ENCODE peak calls at places on chromosomes 1 and 21, in nine cellular contexts. One of them, this sample, is unnamed. For H3K4me1 and H3K27me3, the result is how much of the 10 kb centered on the place peaks cover.

GRCh38 chr1:29586991-29587745 is 350.8 kb downstream of the PTPRU start:
- DNase-seq in upper lobe of right lung: no peak
- DNase-seq in uterus: no peak
- DNase-seq in adrenal gland: no peak
- DNase-seq in endothelial cell of umbilical vein: no peak
- DNase-seq in upper lobe of left lung: no peak
- DNase-seq in hepatocyte: no peak
- DNase-seq in tibial artery: no peak
- DNase-seq in lower lobe of right lung: no peak
- DNase-seq in this sample: no peak

GRCh38 chr1:17684810-17685209 is 70.3 kb upstream of the ACTL8 start:
- DNase-seq in endothelial cell of umbilical vein: no peak
- DNase-seq in tibial artery: no peak
- DNase-seq in hepatocyte: no peak
- DNase-seq in uterus: no peak
- DNase-seq in adrenal gland: no peak
- DNase-seq in lower lobe of right lung: no peak
- DNase-seq in upper lobe of left lung: no peak
- DNase-seq in upper lobe of right lung: no peak
- DNase-seq in this sample: no peak

GRCh38 chr1:93042134-93042821 is 36.8 kb upstream of the MTF2 start:
- DNase-seq in hepatocyte: peak
- DNase-seq in lower lobe of right lung: no peak
- DNase-seq in endothelial cell of umbilical vein: no peak
- DNase-seq in tibial artery: no peak
- DNase-seq in upper lobe of right lung: no peak
- DNase-seq in upper lobe of left lung: no peak
- DNase-seq in uterus: no peak
- DNase-seq in adrenal gland: no peak
- DNase-seq in this sample: no peak

GRCh38 chr21:30984897-30985296 is 53.4 kb downstream of the KRTAP19-8 start:
- DNase-seq in lower lobe of right lung: no peak
- DNase-seq in endothelial cell of umbilical vein: no peak
- DNase-seq in tibial artery: no peak
- DNase-seq in upper lobe of left lung: no peak
- DNase-seq in upper lobe of right lung: no peak
- DNase-seq in hepatocyte: no peak
- DNase-seq in adrenal gland: no peak
- DNase-seq in uterus: no peak
- DNase-seq in this sample: no peak

GRCh38 chr1:149986486-149987296 is 23.8 kb downstream of the OTUD7B start:
- DNase-seq in endothelial cell of umbilical vein: no peak
- DNase-seq in lower lobe of right lung: no peak
- DNase-seq in upper lobe of right lung: no peak
- DNase-seq in uterus: no peak
- DNase-seq in adrenal gland: no peak
- DNase-seq in tibial artery: no peak
- DNase-seq in hepatocyte: peak
- DNase-seq in upper lobe of left lung: no peak
- DNase-seq in this sample: no peak

GRCh38 chr1:113207019-113207418 is 134.0 kb downstream of the LRIG2 start:
- DNase-seq in upper lobe of right lung: no peak
- DNase-seq in uterus: no peak
- DNase-seq in upper lobe of left lung: no peak
- DNase-seq in lower lobe of right lung: no peak
- DNase-seq in endothelial cell of umbilical vein: no peak
- DNase-seq in tibial artery: no peak
- DNase-seq in adrenal gland: no peak
- DNase-seq in hepatocyte: no peak
- DNase-seq in this sample: no peak

GRCh38 chr1:162147760-162148159 is 78.3 kb downstream of the NOS1AP start:
- DNase-seq in tibial artery: no peak
- DNase-seq in adrenal gland: no peak
- DNase-seq in endothelial cell of umbilical vein: no peak
- DNase-seq in upper lobe of right lung: no peak
- DNase-seq in uterus: no peak
- DNase-seq in lower lobe of right lung: no peak
- DNase-seq in hepatocyte: no peak
- DNase-seq in upper lobe of left lung: no peak
- DNase-seq in this sample: no peak

GRCh38 chr1:23923592-23924495 is 10.7 kb upstream of the CNR2 start:
- DNase-seq in tibial artery: peak
- DNase-seq in upper lobe of left lung: no peak
- DNase-seq in adrenal gland: no peak
- DNase-seq in upper lobe of right lung: no peak
- DNase-seq in lower lobe of right lung: no peak
- DNase-seq in endothelial cell of umbilical vein: no peak
- DNase-seq in uterus: no peak
- DNase-seq in hepatocyte: no peak
- DNase-seq in this sample: no peak

GRCh38 chr1:101264699-101265098 is 27.9 kb downstream of the S1PR1 start:
- DNase-seq in hepatocyte: no peak
- DNase-seq in tibial artery: peak
- DNase-seq in upper lobe of right lung: no peak
- DNase-seq in adrenal gland: no peak
- DNase-seq in endothelial cell of umbilical vein: peak
- DNase-seq in uterus: no peak
- DNase-seq in lower lobe of right lung: no peak
- DNase-seq in upper lobe of left lung: no peak
- DNase-seq in this sample: no peak

GRCh38 chr1:25031966-25032667 is 102.0 kb upstream of the RUNX3 start:
- DNase-seq in lower lobe of right lung: peak
- DNase-seq in uterus: no peak
- DNase-seq in adrenal gland: no peak
- DNase-seq in upper lobe of right lung: peak
- DNase-seq in endothelial cell of umbilical vein: no peak
- DNase-seq in hepatocyte: no peak
- DNase-seq in upper lobe of left lung: no peak
- DNase-seq in tibial artery: no peak
- DNase-seq in this sample: no peak

GRCh38 chr1:94855307-94855700 is 35.1 kb downstream of the SLC44A3 start:
- DNase-seq in lower lobe of right lung: no peak
- DNase-seq in adrenal gland: no peak
- DNase-seq in hepatocyte: no peak
- DNase-seq in upper lobe of left lung: no peak
- DNase-seq in upper lobe of right lung: no peak
- DNase-seq in tibial artery: no peak
- DNase-seq in uterus: no peak
- DNase-seq in endothelial cell of umbilical vein: peak
- DNase-seq in this sample: no peak

GRCh38 chr1:151720190-151720953 is 950 bp upstream of the RIIAD1 start:
- DNase-seq in hepatocyte: no peak
- DNase-seq in upper lobe of right lung: no peak
- DNase-seq in tibial artery: no peak
- DNase-seq in adrenal gland: peak
- DNase-seq in endothelial cell of umbilical vein: no peak
- DNase-seq in uterus: no peak
- DNase-seq in lower lobe of right lung: no peak
- DNase-seq in upper lobe of left lung: no peak
- DNase-seq in this sample: no peak

GRCh38 chr1:172112573-172112972 is 271.3 kb downstream of the DNM3 start:
- DNase-seq in upper lobe of left lung: no peak
- DNase-seq in adrenal gland: no peak
- DNase-seq in tibial artery: no peak
- DNase-seq in uterus: no peak
- DNase-seq in upper lobe of right lung: no peak
- DNase-seq in hepatocyte: no peak
- DNase-seq in endothelial cell of umbilical vein: no peak
- DNase-seq in lower lobe of right lung: no peak
- DNase-seq in this sample: no peak

GRCh38 chr1:187092104-187092503 is 263.4 kb downstream of the PLA2G4A start:
- DNase-seq in upper lobe of right lung: no peak
- DNase-seq in endothelial cell of umbilical vein: no peak
- DNase-seq in hepatocyte: no peak
- DNase-seq in tibial artery: no peak
- DNase-seq in lower lobe of right lung: no peak
- DNase-seq in uterus: no peak
- DNase-seq in upper lobe of left lung: no peak
- DNase-seq in adrenal gland: no peak
- DNase-seq in this sample: no peak

GRCh38 chr1:116559304-116559761 is 11.5 kb downstream of the CD58 start:
- DNase-seq in hepatocyte: no peak
- DNase-seq in lower lobe of right lung: no peak
- DNase-seq in adrenal gland: no peak
- DNase-seq in endothelial cell of umbilical vein: no peak
- DNase-seq in upper lobe of right lung: no peak
- DNase-seq in uterus: no peak
- DNase-seq in upper lobe of left lung: no peak
- DNase-seq in tibial artery: no peak
- DNase-seq in this sample: no peak

GRCh38 chr21:39258207-39258606 is 55.2 kb downstream of the BRWD1 start:
- DNase-seq in adrenal gland: no peak
- DNase-seq in upper lobe of left lung: no peak
- DNase-seq in tibial artery: no peak
- DNase-seq in upper lobe of right lung: no peak
- DNase-seq in uterus: no peak
- DNase-seq in hepatocyte: peak
- DNase-seq in lower lobe of right lung: no peak
- DNase-seq in endothelial cell of umbilical vein: no peak
- DNase-seq in this sample: no peak

GRCh38 chr1:27650527-27651175 is 15.7 kb upstream of the FGR start:
- DNase-seq in tibial artery: no peak
- DNase-seq in endothelial cell of umbilical vein: peak
- DNase-seq in upper lobe of left lung: no peak
- DNase-seq in uterus: no peak
- DNase-seq in upper lobe of right lung: no peak
- DNase-seq in lower lobe of right lung: no peak
- DNase-seq in hepatocyte: peak
- DNase-seq in adrenal gland: no peak
- DNase-seq in this sample: no peak

GRCh38 chr1:210089848-210090247 is 142.7 kb upstream of the SERTAD4 start:
- DNase-seq in adrenal gland: no peak
- DNase-seq in upper lobe of right lung: no peak
- DNase-seq in uterus: no peak
- DNase-seq in endothelial cell of umbilical vein: no peak
- DNase-seq in upper lobe of left lung: no peak
- DNase-seq in hepatocyte: no peak
- DNase-seq in lower lobe of right lung: no peak
- DNase-seq in tibial artery: no peak
- DNase-seq in this sample: no peak

GRCh38 chr1:207938016-207938415 is 27.1 kb upstream of the CD34 start:
- DNase-seq in lower lobe of right lung: no peak
- DNase-seq in tibial artery: no peak
- DNase-seq in uterus: no peak
- DNase-seq in upper lobe of right lung: no peak
- DNase-seq in hepatocyte: peak
- DNase-seq in adrenal gland: no peak
- DNase-seq in endothelial cell of umbilical vein: peak
- DNase-seq in upper lobe of left lung: no peak
- DNase-seq in this sample: no peak

GRCh38 chr1:19369396-19370090 is 57.4 kb downstream of the SLC66A1 start:
- DNase-seq in upper lobe of left lung: no peak
- DNase-seq in hepatocyte: no peak
- DNase-seq in lower lobe of right lung: peak
- DNase-seq in tibial artery: no peak
- DNase-seq in uterus: no peak
- DNase-seq in upper lobe of right lung: peak
- DNase-seq in adrenal gland: no peak
- DNase-seq in endothelial cell of umbilical vein: no peak
- DNase-seq in this sample: no peak

DNA sequence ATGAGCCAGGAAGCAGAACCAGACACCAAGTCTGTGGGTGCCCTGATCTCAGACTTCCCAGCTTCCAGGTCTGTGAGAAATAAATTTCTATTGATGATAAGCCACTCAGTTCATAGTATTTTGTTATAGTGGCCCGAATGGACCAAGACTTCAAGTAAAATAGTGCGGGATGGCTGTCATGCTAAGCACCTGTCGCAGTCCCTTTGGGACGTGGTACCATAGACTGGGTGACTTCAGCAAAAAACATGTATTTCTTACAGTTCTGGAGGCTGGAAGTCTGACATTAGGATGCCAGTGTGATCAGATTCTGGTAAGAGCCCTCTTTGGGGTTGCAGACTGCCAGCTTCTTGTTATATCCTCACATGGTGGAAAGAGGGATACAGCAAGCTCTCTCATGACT is 2.6 kb upstream of the C1orf198 start:
- DNase-seq in upper lobe of right lung: no peak
- DNase-seq in lower lobe of right lung: no peak
- DNase-seq in upper lobe of left lung: no peak
- DNase-seq in hepatocyte: no peak
- DNase-seq in adrenal gland: no peak
- DNase-seq in tibial artery: no peak
- DNase-seq in endothelial cell of umbilical vein: no peak
- DNase-seq in uterus: no peak
- DNase-seq in this sample: no peak
- H3K4me1 ChIP-seq in upper lobe of right lung: under half
- H3K4me1 ChIP-seq in lower lobe of right lung: under half
- H3K4me1 ChIP-seq in upper lobe of left lung: under half
- H3K4me1 ChIP-seq in hepatocyte: under half
- H3K4me1 ChIP-seq in adrenal gland: under half
- H3K4me1 ChIP-seq in tibial artery: under half
- H3K4me1 ChIP-seq in endothelial cell of umbilical vein: under half
- H3K4me1 ChIP-seq in uterus: under half
- H3K4me1 ChIP-seq in this sample: under half

DNA sequence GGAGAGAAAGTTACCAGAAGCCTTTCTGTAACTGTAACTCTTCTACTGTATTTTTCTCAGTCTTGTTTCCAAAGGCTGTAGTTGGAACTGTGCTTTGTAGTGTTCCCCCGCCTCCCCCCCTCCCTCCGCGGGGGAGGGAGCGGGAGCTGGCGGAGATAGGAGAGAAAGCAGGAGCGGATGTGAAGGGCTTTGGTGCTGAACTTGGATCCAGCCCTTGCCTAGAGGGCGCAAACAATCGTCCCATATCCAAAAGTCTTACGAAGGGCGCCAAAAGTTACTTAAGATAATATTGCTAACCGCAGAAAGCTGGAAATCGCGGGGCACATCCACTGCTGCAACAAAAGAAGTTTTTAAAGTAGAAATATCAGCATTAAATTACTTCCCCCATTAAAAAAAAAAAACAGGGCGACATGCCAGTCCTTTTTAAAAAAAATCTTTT is 2.4 kb upstream of the NFIA start:
- DNase-seq in hepatocyte: peak
- DNase-seq in tibial artery: peak
- DNase-seq in upper lobe of right lung: peak
- DNase-seq in uterus: peak
- DNase-seq in lower lobe of right lung: peak
- DNase-seq in endothelial cell of umbilical vein: peak
- DNase-seq in adrenal gland: peak
- DNase-seq in upper lobe of left lung: peak
- DNase-seq in this sample: peak
- TF ChIP-seq CTCF in hepatocyte: peak
- TF ChIP-seq CTCF in tibial artery: no peak
- TF ChIP-seq CTCF in upper lobe of right lung: peak
- TF ChIP-seq CTCF in uterus: peak
- TF ChIP-seq CTCF in lower lobe of right lung: no peak
- TF ChIP-seq CTCF in endothelial cell of umbilical vein: no peak
- TF ChIP-seq CTCF in adrenal gland: peak
- TF ChIP-seq CTCF in upper lobe of left lung: no peak
- TF ChIP-seq CTCF in this sample: no peak

GRCh38 chr1:202654079-202654478 is 56.2 kb downstream of the SYT2 start:
- DNase-seq in hepatocyte: no peak
- DNase-seq in uterus: no peak
- DNase-seq in upper lobe of right lung: no peak
- DNase-seq in endothelial cell of umbilical vein: no peak
- DNase-seq in tibial artery: no peak
- DNase-seq in upper lobe of left lung: no peak
- DNase-seq in lower lobe of right lung: no peak
- DNase-seq in adrenal gland: no peak
- DNase-seq in this sample: no peak
- H3K27me3 ChIP-seq in hepatocyte: under half
- H3K27me3 ChIP-seq in uterus: under half
- H3K27me3 ChIP-seq in upper lobe of right lung: under half
- H3K27me3 ChIP-seq in endothelial cell of umbilical vein: under half
- H3K27me3 ChIP-seq in tibial artery: half or more
- H3K27me3 ChIP-seq in upper lobe of left lung: under half
- H3K27me3 ChIP-seq in lower lobe of right lung: half or more
- H3K27me3 ChIP-seq in adrenal gland: under half
- H3K27me3 ChIP-seq in this sample: under half

GRCh38 chr21:43886565-43886964 is 21.5 kb downstream of the AGPAT3 start:
- DNase-seq in adrenal gland: no peak
- DNase-seq in lower lobe of right lung: no peak
- DNase-seq in tibial artery: no peak
- DNase-seq in endothelial cell of umbilical vein: no peak
- DNase-seq in hepatocyte: no peak
- DNase-seq in uterus: no peak
- DNase-seq in upper lobe of right lung: no peak
- DNase-seq in upper lobe of left lung: no peak
- DNase-seq in this sample: no peak
- H3K4me1 ChIP-seq in adrenal gland: under half
- H3K4me1 ChIP-seq in lower lobe of right lung: under half
- H3K4me1 ChIP-seq in tibial artery: under half
- H3K4me1 ChIP-seq in endothelial cell of umbilical vein: under half
- H3K4me1 ChIP-seq in hepatocyte: under half
- H3K4me1 ChIP-seq in uterus: under half
- H3K4me1 ChIP-seq in upper lobe of right lung: under half
- H3K4me1 ChIP-seq in upper lobe of left lung: under half
- H3K4me1 ChIP-seq in this sample: under half